ENCODE peak calls at places on chromosomes 13 and 19, in ten cellular contexts. R is HL-60; W is fibroblast of the aortic adventitia; Q is Panc1; I is H1; G is cardiac fibroblast; P is adrenal gland; U is colonic mucosa; Z is left ventricle myocardium inferior; A is CD4-positive, CD25-positive, alpha-beta regulatory T cell. C is an unnamed sample.
A peak's percentile ranks its signal among the peaks of the same experiment; 100 is the strongest.

GRCh38 chr19:48354332-48354992 is 9.3 kb downstream of the TMEM143 start:
- DNase-seq in R (no peak), W (no peak), Q (peak; percentile 61), I (no peak), G (no peak), P (no peak), U (no peak), Z (no peak), A (no peak), C (no peak)

GRCh38 chr19:43923875-43924274 is 11.2 kb downstream of the ZNF45 start:
- DNase-seq in R (no peak), W (no peak), Q (no peak), I (no peak), G (no peak), P (no peak), U (no peak), Z (no peak), A (no peak), C (no peak)

GRCh38 chr13:39952244-39953233 is 297.1 kb downstream of the COG6 start:
- DNase-seq in R (no peak), W (peak; percentile 19), Q (no peak), I (no peak), G (peak; percentile 74), P (peak; percentile 11), U (no peak), Z (no peak), A (peak; percentile 46), C (no peak)

GRCh38 chr13:73542446-73542845 is 483.6 kb downstream of the KLF5 start:
- DNase-seq in R (no peak), W (no peak), Q (no peak), I (no peak), G (no peak), P (no peak), U (no peak), Z (no peak), A (no peak), C (no peak)

GRCh38 chr19:16355293-16356043 is 30.8 kb downstream of the KLF2 start:
- DNase-seq in R (peak; percentile 69), W (no peak), Q (no peak), I (no peak), G (peak; percentile 57), P (no peak), U (no peak), Z (peak; percentile 46), A (peak; percentile 53), C (no peak)

GRCh38 chr13:51818276-51818675 is 14.3 kb upstream of the DHRS12 start:
- DNase-seq in R (no peak), W (no peak), Q (no peak), I (no peak), G (no peak), P (no peak), U (no peak), Z (no peak), A (no peak), C (no peak)

GRCh38 chr13:110339975-110340550 is 33.0 kb downstream of the COL4A2 start:
- DNase-seq in R (no peak), W (no peak), Q (no peak), I (no peak), G (no peak), P (no peak), U (no peak), Z (no peak), A (no peak), C (no peak)

GRCh38 chr19:55694241-55694655 is 19.2 kb downstream of the EPN1 start:
- DNase-seq in R (no peak), W (no peak), Q (no peak), I (no peak), G (no peak), P (no peak), U (peak; percentile 75), Z (no peak), A (no peak), C (no peak)

GRCh38 chr19:11581740-11582139 is 4.3 kb upstream of the ACP5 start:
- DNase-seq in R (no peak), W (peak; percentile 28), Q (no peak), I (no peak), G (peak; percentile 28), P (no peak), U (no peak), Z (no peak), A (peak; percentile 83), C (no peak)

GRCh38 chr13:29674532-29674931 is 79.0 kb upstream of the SLC7A1 start:
- DNase-seq in R (no peak), W (peak; percentile 30), Q (no peak), I (no peak), G (no peak), P (no peak), U (no peak), Z (no peak), A (no peak), C (no peak)

GRCh38 chr19:28466107-28467045 is 746.6 kb downstream of the UQCRFS1 start:
- DNase-seq in R (no peak), W (peak; percentile 77), Q (peak; percentile 30), I (no peak), G (peak; percentile 80), P (peak; percentile 75), U (peak; percentile 81), Z (peak; percentile 53), A (peak; percentile 35), C (no peak)

GRCh38 chr13:91212229-91212628 is 135.3 kb upstream of the MIR17HG start:
- DNase-seq in R (no peak), W (no peak), Q (no peak), I (no peak), G (no peak), P (no peak), U (no peak), Z (no peak), A (no peak), C (no peak)

GRCh38 chr13:27997904-27998522 is 9.5 kb upstream of the URAD start:
- DNase-seq in R (no peak), W (peak; percentile 51), Q (no peak), I (no peak), G (peak; percentile 48), P (peak; percentile 16), U (peak; percentile 59), Z (peak; percentile 46), A (peak; percentile 42), C (no peak)

GRCh38 chr13:32622827-32623226 is 36.6 kb downstream of the PDS5B start:
- DNase-seq in R (no peak), W (no peak), Q (no peak), I (no peak), G (no peak), P (no peak), U (no peak), Z (no peak), A (no peak), C (no peak)

GRCh38 chr19:43584484-43584883 is 8.9 kb downstream of the PINLYP start:
- DNase-seq in R (no peak), W (no peak), Q (no peak), I (no peak), G (no peak), P (no peak), U (no peak), Z (no peak), A (no peak), C (no peak)

GRCh38 chr19:46271488-46272197 is 25.2 kb upstream of the HIF3A start:
- DNase-seq in R (no peak), W (peak; percentile 88), Q (no peak), I (no peak), G (peak; percentile 97), P (peak; percentile 58), U (no peak), Z (no peak), A (no peak), C (peak; percentile 98)

DNA sequence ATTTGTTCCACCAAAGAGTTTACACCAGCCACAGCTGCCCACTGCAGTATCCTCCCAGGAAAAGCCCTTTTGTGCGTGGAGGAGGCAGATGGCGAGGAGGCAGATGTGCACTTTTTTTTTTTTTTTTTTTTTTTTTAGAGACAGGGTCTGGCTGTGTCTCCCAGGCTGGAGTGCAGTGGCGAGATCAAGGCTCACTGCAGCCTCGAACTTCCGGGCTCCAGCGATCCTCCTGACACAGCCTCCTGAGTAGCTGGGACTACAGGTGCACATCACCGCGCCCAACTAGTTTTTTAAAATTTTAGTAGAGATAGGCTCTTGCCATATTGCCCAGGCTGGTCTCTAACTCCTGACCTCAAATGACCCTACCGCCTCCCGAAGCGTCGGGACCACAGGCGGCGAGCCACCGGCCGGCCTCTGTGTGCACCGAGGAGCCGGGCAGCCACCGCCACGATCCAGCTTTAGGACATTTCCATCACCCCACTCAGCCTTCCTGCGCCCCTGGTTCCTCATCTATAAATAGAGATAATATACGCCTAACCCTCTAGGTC is 563 bp upstream of the PDCD5 start:
- DNase-seq in R (no peak), W (no peak), Q (no peak), I (no peak), G (no peak), P (no peak), U (no peak), Z (peak; percentile 26), A (no peak), C (no peak)
- H3K4me3 ChIP-seq in R (peak overlapping the region; percentile 72), W (peak overlapping the region; percentile 73), Q (peak overlapping the region; percentile 76), I (peak overlapping the region; percentile 92), G (peak overlapping the region; percentile 62), P (no peak overlapping the region), U (peak overlapping the region; percentile 71), Z (peak overlapping the region; percentile 81), A (peak overlapping the region; percentile 76), C (peak overlapping the region; percentile 96)

DNA sequence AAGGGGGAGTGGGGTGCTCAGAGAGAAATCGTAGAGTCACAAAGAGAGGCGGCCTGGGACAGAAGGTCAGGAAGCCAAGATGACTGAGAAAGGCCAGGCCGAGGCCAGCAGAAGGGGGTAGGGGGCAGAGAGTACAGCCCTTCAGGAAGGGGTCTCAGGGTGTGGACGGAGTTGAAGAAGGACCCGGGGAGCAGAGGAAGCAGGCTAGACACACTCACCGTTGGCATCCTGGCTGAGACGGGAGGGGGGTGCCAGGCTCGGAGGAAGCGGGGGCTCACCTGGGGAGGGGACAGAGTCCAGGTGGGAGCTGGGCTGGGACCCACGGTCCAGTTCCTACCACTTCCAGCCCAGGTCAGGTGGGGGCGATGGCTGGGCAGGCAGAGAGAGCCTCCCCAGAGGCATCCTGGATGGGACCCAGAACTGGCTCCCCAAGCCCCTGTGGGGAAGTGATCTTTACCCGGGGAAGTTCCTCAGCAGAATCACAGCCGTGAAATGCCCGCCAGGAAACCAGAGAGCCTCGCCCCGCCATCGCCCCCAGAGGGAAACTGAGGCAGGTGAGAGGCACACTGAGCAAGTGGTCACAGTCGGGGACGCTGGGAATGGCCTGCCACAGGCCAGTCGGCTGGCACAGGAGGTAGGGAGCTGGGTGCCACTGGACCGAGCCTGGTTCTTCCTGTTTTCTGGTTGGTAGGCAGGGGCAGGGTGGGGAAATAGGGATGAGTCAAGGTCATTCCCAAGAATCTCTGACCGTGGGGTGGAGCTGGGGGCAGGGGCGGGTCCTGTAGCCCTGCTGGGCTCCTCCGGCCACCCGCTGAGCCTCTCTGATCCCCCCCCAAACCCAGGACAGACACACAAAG is 1.3 kb downstream of the MATK start:
- DNase-seq in R (no peak), W (no peak), Q (no peak), I (no peak), G (no peak), P (no peak), U (no peak), Z (no peak), A (no peak), C (no peak)
- H3K4me3 ChIP-seq in R (peak overlapping the region; percentile 49), W (no peak overlapping the region), Q (no peak overlapping the region), I (peak overlapping the region; percentile 76), G (no peak overlapping the region), P (no peak overlapping the region), U (no peak overlapping the region), Z (peak overlapping the region; percentile 55), A (no peak overlapping the region), C (peak overlapping the region; percentile 14)

GRCh38 chr19:34217952-34218817 is 36.2 kb upstream of the GARRE1 start:
- DNase-seq in R (peak; percentile 40), W (peak; percentile 92), Q (peak; percentile 78), I (no peak), G (peak; percentile 92), P (peak; percentile 29), U (peak; percentile 45), Z (no peak), A (peak; percentile 65), C (no peak)
- H3K4me3 ChIP-seq in R (no peak overlapping the region), W (no peak overlapping the region), Q (no peak overlapping the region), I (no peak overlapping the region), G (no peak overlapping the region), P (no peak overlapping the region), U (no peak overlapping the region), Z (no peak overlapping the region), A (peak overlapping the region; percentile 1), C (no peak overlapping the region)

GRCh38 chr19:35347171-35347929 is at the start of gene FFAR1:
- DNase-seq in R (no peak), W (no peak), Q (no peak), I (no peak), G (no peak), P (no peak), U (no peak), Z (no peak), A (no peak), C (no peak)
- H3K4me3 ChIP-seq in R (no peak within 1 kb of the TSS), W (no peak within 1 kb of the TSS), Q (no peak within 1 kb of the TSS), I (no peak within 1 kb of the TSS), G (no peak within 1 kb of the TSS), P (no peak within 1 kb of the TSS), U (no peak within 1 kb of the TSS), Z (no peak within 1 kb of the TSS), A (no peak within 1 kb of the TSS), C (no peak within 1 kb of the TSS)